ENCODE peak calls at places on chromosomes 6 and 20, in five cellular contexts. K is iris pigment epithelial cell, T is left kidney, Q is iPS-NIHi11, U is psoas muscle. Z is an unnamed sample.

GRCh38 chr6:21965953-21966539 is 330.8 kb downstream of the PRL start:
- DNase-seq in K (no peak), Q (no peak), T (no peak), U (no peak), Z (no peak)

GRCh38 chr6:166278579-166279392 is 29.4 kb downstream of the PRR18 start:
- DNase-seq in Q (no peak), U (no peak), K (no peak), T (no peak), Z (no peak)

GRCh38 chr6:34237722-34238506 is 1.2 kb downstream of the HMGA1 start:
- DNase-seq in K (peak), T (peak), U (peak), Q (peak), Z (no peak)

GRCh38 chr20:17648306-17648646 is 33.8 kb downstream of the RRBP1 start:
- DNase-seq in K (no peak), Q (no peak), U (peak), T (no peak), Z (no peak)

GRCh38 chr20:43452404-43453126 is 5.1 kb upstream of the SRSF6 start:
- DNase-seq in U (no peak), K (no peak), T (no peak), Q (no peak), Z (no peak)

GRCh38 chr6:72654101-72654618 is 32.3 kb downstream of the KCNQ5 start:
- DNase-seq in U (no peak), T (no peak), Q (no peak), K (no peak), Z (no peak)

GRCh38 chr6:69693749-69694148 is 103.1 kb downstream of the LMBRD1 start:
- DNase-seq in Q (no peak), U (no peak), K (peak), T (no peak), Z (no peak)

GRCh38 chr20:2237059-2237458 is 58.7 kb upstream of the TGM3 start:
- DNase-seq in K (peak), Q (peak), T (peak), U (peak), Z (peak)

GRCh38 chr6:209432-210103 is 82.7 kb upstream of the DUSP22 start:
- DNase-seq in T (no peak), Q (no peak), U (no peak), K (no peak), Z (no peak)

GRCh38 chr6:110738899-110739365 is 76.3 kb downstream of the CDK19 start:
- DNase-seq in U (no peak), K (no peak), Q (no peak), T (peak), Z (no peak)

GRCh38 chr6:12827921-12828320 is 111.4 kb downstream of the PHACTR1 start:
- DNase-seq in T (no peak), K (no peak), Q (no peak), U (no peak), Z (no peak)

GRCh38 chr6:23754197-23754596 is 371.8 kb upstream of the NRSN1 start:
- DNase-seq in K (no peak), T (peak), Q (no peak), U (no peak), Z (no peak)

GRCh38 chr6:69948479-69949114 is 82.2 kb downstream of the COL19A1 start:
- DNase-seq in U (no peak), K (no peak), Q (no peak), T (no peak), Z (no peak)

GRCh38 chr6:138196142-138196738 is 22.1 kb downstream of the PBOV1 start:
- DNase-seq in U (no peak), K (no peak), T (no peak), Q (no peak), Z (no peak)

GRCh38 chr6:2738373-2738979 is 12.2 kb downstream of the MYLK4 start:
- DNase-seq in Q (peak), K (peak), T (peak), U (no peak), Z (peak)

GRCh38 chr20:21353236-21353635 is 44.1 kb downstream of the NKX2-4 start:
- DNase-seq in Q (no peak), U (no peak), K (peak), T (no peak), Z (no peak)

GRCh38 chr6:89583559-89583958 is 55.0 kb downstream of the LYRM2 start:
- DNase-seq in Q (no peak), T (no peak), K (no peak), U (no peak), Z (no peak)

GRCh38 chr6:106623039-106623438 is 6.3 kb downstream of the RTN4IP1 start:
- DNase-seq in U (no peak), K (no peak), T (no peak), Q (no peak), Z (no peak)

GRCh38 chr6:142902636-142903053 is 42.3 kb downstream of the HIVEP2 start:
- DNase-seq in Q (no peak), K (peak), U (no peak), T (no peak), Z (peak)

GRCh38 chr6:36329798-36330291 is 6.8 kb downstream of the BNIP5 start:
- DNase-seq in U (no peak), K (no peak), Q (peak), T (peak), Z (no peak)

GRCh38 chr6:170125447-170126300 is 165.2 kb downstream of the DLL1 start:
- DNase-seq in K (no peak), T (no peak), Q (no peak), U (no peak), Z (no peak)

GRCh38 chr20:57615472-57615855 is 4.8 kb downstream of the ZBP1 start:
- DNase-seq in K (no peak), U (peak), Q (no peak), T (no peak), Z (no peak)

GRCh38 chr6:112061605-112062004 is 7.7 kb downstream of the CCN6 start:
- DNase-seq in U (no peak), T (no peak), K (peak), Q (no peak), Z (no peak)